ENCODE peak calls at places on chromosomes 12 and 14, in seven cellular contexts. I is cardiac muscle cell, G is astrocyte of the spinal cord, F is prostate gland, N is sigmoid colon, C is GM23338, P is A549. O is an unnamed sample.

GRCh38 chr12:5872745-5873144 is 72.3 kb downstream of the ANO2 start:
- DNase-seq in I (no peak), G (peak), F (no peak), N (no peak), C (peak), P (peak), O (peak)

GRCh38 chr12:62684586-62685295 is 218.1 kb downstream of the MON2 start:
- DNase-seq in I (peak), G (peak), F (no peak), N (peak), C (peak), P (no peak), O (no peak)

GRCh38 chr12:51156366-51156765 is 16.6 kb downstream of the TFCP2 start:
- DNase-seq in I (no peak), G (no peak), F (no peak), N (no peak), C (no peak), P (no peak), O (no peak)

GRCh38 chr14:95106966-95107365 is 50.4 kb downstream of the DICER1 start:
- DNase-seq in I (no peak), G (no peak), F (no peak), N (no peak), C (no peak), P (no peak), O (no peak)

GRCh38 chr14:55430024-55430690 is 10.3 kb downstream of the TBPL2 start:
- DNase-seq in I (peak), G (peak), F (peak), N (no peak), C (peak), P (peak), O (peak)

GRCh38 chr14:20743556-20743955 is 2.1 kb upstream of the EDDM3A start:
- DNase-seq in I (no peak), G (no peak), F (peak), N (no peak), C (no peak), P (no peak), O (no peak)

GRCh38 chr14:102697125-102697900 is 79.9 kb upstream of the TRAF3 start:
- DNase-seq in I (no peak), G (no peak), F (no peak), N (no peak), C (no peak), P (no peak), O (peak)

GRCh38 chr14:74462993-74463392 is 30.1 kb downstream of the NPC2 start:
- DNase-seq in I (no peak), G (no peak), F (no peak), N (no peak), C (no peak), P (no peak), O (no peak)

GRCh38 chr14:76267322-76268012 is 108.5 kb upstream of the ESRRB start:
- DNase-seq in I (peak), G (peak), F (peak), N (peak), C (peak), P (no peak), O (no peak)

GRCh38 chr12:116466536-116466935 is 92.6 kb upstream of the MAP1LC3B2 start:
- DNase-seq in I (peak), G (no peak), F (no peak), N (no peak), C (no peak), P (no peak), O (no peak)

DNA sequence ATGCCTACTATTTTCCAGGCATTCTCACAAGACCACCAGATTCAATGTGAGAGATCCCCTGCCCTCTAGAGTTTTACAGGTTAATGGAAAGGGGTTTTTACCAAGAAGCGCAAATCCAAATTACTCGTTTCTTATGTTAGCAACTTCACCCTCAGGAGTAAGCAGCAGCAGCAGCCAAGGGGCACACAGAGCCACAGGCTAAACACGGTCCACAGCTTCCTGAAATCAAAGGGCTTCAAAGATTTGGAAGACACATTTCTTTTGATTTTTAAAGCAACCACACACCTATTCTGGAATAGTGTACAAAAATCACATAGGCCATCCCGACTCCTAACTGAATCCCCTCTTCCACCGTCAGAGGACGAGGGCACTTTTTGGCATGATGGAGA is 106.9 kb downstream of the ARF6 start:
- DNase-seq in I (no peak), G (no peak), F (no peak), N (no peak), C (no peak), P (no peak), O (no peak)
- H3K4me3 ChIP-seq in I (no peak), G (no peak), F (no peak), N (no peak), C (no peak), P (no peak), O (peak)

DNA sequence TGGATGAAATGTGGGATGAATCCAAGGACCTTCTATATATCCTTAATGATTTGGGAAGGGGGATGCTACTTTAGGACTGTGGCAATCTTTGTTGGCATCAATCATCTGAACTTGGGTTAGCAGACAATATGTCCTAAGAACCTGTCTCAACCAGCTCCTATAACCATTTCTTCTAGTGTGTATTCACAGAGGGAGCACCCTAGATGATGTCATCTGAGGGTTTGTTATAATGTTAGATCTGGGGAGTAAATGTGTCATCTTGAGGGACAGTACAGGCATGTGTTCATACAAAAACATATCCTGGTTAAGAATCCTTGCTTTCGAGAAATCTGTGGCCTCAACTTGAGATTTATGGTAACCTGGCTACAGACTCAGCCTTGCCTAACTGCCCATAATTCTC is 41.9 kb upstream of the NFKBIA start:
- DNase-seq in I (no peak), G (no peak), F (no peak), N (no peak), C (no peak), P (no peak), O (no peak)
- TF ChIP-seq CTCF in I (no peak), G (no peak), F (no peak), N (no peak), C (no peak), P (no peak), O (no peak)

DNA sequence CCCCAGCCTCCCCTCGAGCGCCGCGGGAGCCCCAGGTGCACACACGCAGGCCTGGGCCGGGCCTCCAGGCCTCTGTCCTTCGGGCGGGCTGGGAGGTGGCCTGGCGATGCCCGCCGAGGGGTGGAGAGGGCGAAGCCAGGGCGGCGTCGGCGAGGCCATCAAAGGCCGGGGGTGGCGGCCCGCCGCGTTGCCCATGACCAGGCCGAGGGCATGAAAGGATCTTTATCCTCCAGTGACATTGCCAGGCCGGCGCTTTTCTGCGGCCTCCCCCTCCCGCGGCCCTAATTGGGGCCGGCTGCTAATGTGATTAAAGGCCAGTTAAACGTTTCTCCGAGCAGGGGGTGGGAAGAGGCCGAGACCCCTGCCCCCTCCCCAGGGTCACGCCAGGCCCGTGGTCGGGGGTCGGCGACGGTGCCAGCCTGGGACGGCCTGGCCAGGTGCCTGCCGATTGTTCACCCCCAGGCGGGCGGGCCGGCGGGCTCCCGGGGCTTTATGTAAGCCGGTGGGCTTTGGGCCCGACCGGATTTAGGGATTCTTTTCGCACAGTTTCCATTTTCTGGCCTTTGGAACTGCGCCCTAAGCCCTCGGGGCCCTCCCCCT is 103.3 kb upstream of the DIO3 start:
- DNase-seq in I (no peak), G (no peak), F (no peak), N (no peak), C (peak), P (no peak), O (no peak)
- H3K4me3 ChIP-seq in I (no peak), G (no peak), F (no peak), N (no peak), C (peak), P (no peak), O (no peak)

DNA sequence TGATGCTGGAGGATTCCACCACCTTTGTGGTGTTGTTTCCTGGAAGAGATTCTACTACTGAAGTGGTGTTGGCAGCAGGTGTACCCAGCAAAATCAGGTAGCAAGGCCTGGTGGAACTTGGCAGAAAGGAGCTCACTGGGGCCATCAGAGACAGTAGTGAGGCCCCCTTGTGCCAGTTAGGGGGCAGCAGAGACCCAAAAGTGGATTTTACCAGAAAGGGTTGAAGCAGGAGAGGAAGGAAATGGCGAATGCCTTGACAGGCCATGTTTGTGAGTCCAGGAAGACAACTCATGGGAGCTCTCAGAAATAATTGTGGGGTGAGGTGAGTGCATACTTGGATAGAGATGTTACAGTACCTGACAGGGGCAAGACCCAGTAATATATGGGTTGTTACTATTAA is 137.7 kb upstream of the FGD4 start:
- DNase-seq in I (peak), G (no peak), F (no peak), N (no peak), C (peak), P (peak), O (peak)
- TF ChIP-seq CTCF in I (peak), G (peak), F (no peak), N (no peak), C (peak), P (peak), O (peak)

GRCh38 chr12:123941485-123942276 is 30.9 kb downstream of the CCDC92 start:
- DNase-seq in I (peak), G (no peak), F (no peak), N (no peak), C (no peak), P (no peak), O (no peak)
- H3K4me3 ChIP-seq in I (no peak), G (no peak), F (no peak), N (no peak), C (no peak), P (no peak), O (no peak)

GRCh38 chr14:91299483-91300115 is 55.1 kb upstream of the GPR68 start:
- DNase-seq in I (no peak), G (no peak), F (no peak), N (no peak), C (no peak), P (no peak), O (no peak)
- TF ChIP-seq CTCF in I (no peak), G (no peak), F (no peak), N (no peak), C (no peak), P (no peak), O (no peak)